ENCODE peak calls at places on chromosomes 2 and 18, in six cellular contexts. T is left ventricle myocardium inferior; U is stimulated activated CD8-positive, alpha-beta memory T cell treated with anti-CD3 and anti-CD28 coated beads, Interleukin-4, amount 100 ng/mL, for 4 hours; R is progenitor cell of endocrine pancreas; I is AG08395; N is NCI-H1930. F is an unnamed sample.

GRCh38 chr18:58174285-58174684 is 130.3 kb downstream of the NEDD4L start:
- DNase-seq in I (no peak), N (no peak), R (no peak), T (no peak), U (no peak), F (no peak)

GRCh38 chr2:38572167-38572566 is 30.6 kb downstream of the HNRNPLL start:
- DNase-seq in N (no peak), U (no peak), I (peak; percentile 20), T (no peak), R (no peak), F (no peak)

GRCh38 chr2:20561703-20562454 is 89.0 kb downstream of the HS1BP3 start:
- DNase-seq in U (no peak), R (no peak), I (peak; percentile 87), T (no peak), N (no peak), F (no peak)

GRCh38 chr2:240831594-240832204 is 11.7 kb upstream of the KIF1A start:
- DNase-seq in T (no peak), I (no peak), R (no peak), U (no peak), N (no peak), F (no peak)

GRCh38 chr2:164655750-164656149 is 34.5 kb upstream of the GRB14 start:
- DNase-seq in T (no peak), U (no peak), I (no peak), N (no peak), R (no peak), F (no peak)

GRCh38 chr2:20264629-20265028 is 39.7 kb upstream of the SDC1 start:
- DNase-seq in I (no peak), U (no peak), N (no peak), R (no peak), T (no peak), F (no peak)

GRCh38 chr18:2466978-2467377 is 104.3 kb downstream of the METTL4 start:
- DNase-seq in U (no peak), R (no peak), T (no peak), N (no peak), I (no peak), F (no peak)

GRCh38 chr18:61001138-61001537 is 332.1 kb upstream of the CDH20 start:
- DNase-seq in U (no peak), T (no peak), I (no peak), R (no peak), N (no peak), F (no peak)

GRCh38 chr2:6073260-6074141 is 381.3 kb downstream of the SOX11 start:
- DNase-seq in U (no peak), T (no peak), R (no peak), N (no peak), I (no peak), F (no peak)

GRCh38 chr2:181454990-181455520 is 2.1 kb upstream of the ITGA4 start:
- DNase-seq in U (no peak), T (no peak), R (no peak), N (no peak), I (no peak), F (no peak)

GRCh38 chr18:46160050-46160798 is 56.0 kb downstream of the HAUS1 start:
- DNase-seq in R (no peak), T (no peak), I (no peak), N (no peak), U (no peak), F (no peak)

GRCh38 chr2:41933585-41934322 is 114.1 kb upstream of the PKDCC start:
- DNase-seq in R (no peak), N (no peak), U (no peak), I (peak; percentile 92), T (no peak), F (no peak)

GRCh38 chr2:11494310-11494709 is 28.3 kb upstream of the E2F6 start:
- DNase-seq in I (no peak), U (no peak), R (no peak), T (no peak), N (no peak), F (no peak)

GRCh38 chr2:55062754-55063153 is 12.5 kb upstream of the RTN4 start:
- DNase-seq in R (no peak), U (no peak), I (no peak), N (no peak), T (no peak), F (no peak)

GRCh38 chr2:11312770-11313471 is 31.5 kb downstream of the ROCK2 start:
- DNase-seq in U (no peak), R (no peak), I (no peak), N (no peak), T (no peak), F (no peak)

GRCh38 chr2:98867539-98868309 is 68.3 kb downstream of the CRACDL start:
- DNase-seq in N (no peak), R (no peak), U (no peak), T (no peak), I (peak; percentile 53), F (no peak)

GRCh38 chr18:52340466-52341378 is 725 bp downstream of the DCC start:
- DNase-seq in N (no peak), U (no peak), T (no peak), I (no peak), R (no peak), F (no peak)

GRCh38 chr18:57210101-57210661 is 63.3 kb downstream of the BOD1L2 start:
- DNase-seq in U (no peak), I (peak; percentile 89), T (peak; percentile 20), N (no peak), R (no peak), F (no peak)

GRCh38 chr2:185990861-185991525 is 252.4 kb downstream of the FSIP2 start:
- DNase-seq in U (no peak), T (no peak), I (no peak), R (no peak), N (no peak), F (no peak)

GRCh38 chr18:13653746-13654455 is 72.5 kb downstream of the FAM210A start:
- DNase-seq in R (no peak), I (no peak), N (no peak), U (no peak), T (no peak), F (no peak)

GRCh38 chr18:48989304-48990284 is 38.8 kb upstream of the SMAD7 start:
- DNase-seq in I (no peak), U (no peak), R (no peak), N (no peak), T (no peak), F (no peak)

GRCh38 chr2:102620367-102620766 is 1.0 kb downstream of the SLC9A2 start:
- DNase-seq in U (no peak), R (no peak), I (no peak), T (no peak), N (no peak), F (no peak)

F was measured in activated gamma-delta T cell treated with Interleukin-2 at 50 U/mL for 16 hours.